ENCODE peak calls at places on chromosomes 12 and 14, in five cellular contexts. F is CD8-positive, alpha-beta memory T cell; Z is EL; E is stomach; C is amniotic stem cell. G is an unnamed sample.

GRCh38 chr14:29348504-29348903 is 579.1 kb downstream of the PRKD1 start:
- DNase-seq in F (no peak), Z (peak), E (no peak), C (no peak), G (peak)

GRCh38 chr14:73888460-73888725 is 1.7 kb downstream of the ZNF410 start:
- DNase-seq in F (no peak), Z (peak), E (no peak), C (no peak), G (peak)

GRCh38 chr12:24864796-24865125 is 84.1 kb downstream of the BCAT1 start:
- DNase-seq in F (no peak), Z (peak), E (no peak), C (no peak), G (no peak)

GRCh38 chr12:131860472-131861260 is 32.5 kb downstream of the MMP17 start:
- DNase-seq in F (no peak), Z (peak), E (peak), C (no peak), G (no peak)

GRCh38 chr12:16153273-16153672 is 124.2 kb downstream of the SLC15A5 start:
- DNase-seq in F (no peak), Z (no peak), E (no peak), C (no peak), G (no peak)

GRCh38 chr12:11628353-11628752 is 21.1 kb upstream of the ETV6 start:
- DNase-seq in F (no peak), Z (no peak), E (no peak), C (no peak), G (no peak)

GRCh38 chr14:42980419-42980818 is 1373.7 kb downstream of the LRFN5 start:
- DNase-seq in F (no peak), Z (no peak), E (no peak), C (no peak), G (no peak)

GRCh38 chr12:49793620-49794019 is 34.6 kb downstream of the NCKAP5L start:
- DNase-seq in F (no peak), Z (no peak), E (no peak), C (no peak), G (no peak)

GRCh38 chr12:4506430-4506829 is 32.3 kb upstream of the RAD51AP1 start:
- DNase-seq in F (no peak), Z (no peak), E (no peak), C (no peak), G (no peak)

GRCh38 chr14:106848330-106849121 is 1322.1 kb downstream of the TMEM121 start:
- DNase-seq in F (no peak), Z (no peak), E (no peak), C (no peak), G (no peak)

GRCh38 chr12:107775093-107775721 is 703 bp downstream of the ASCL4 start:
- DNase-seq in F (no peak), Z (no peak), E (peak), C (no peak), G (no peak)

GRCh38 chr14:98931911-98932310 is 340.1 kb downstream of the BCL11B start:
- DNase-seq in F (peak), Z (no peak), E (peak), C (no peak), G (no peak)

GRCh38 chr12:53252349-53252916 is 15.7 kb upstream of the ESPL1 start:
- DNase-seq in F (no peak), Z (no peak), E (peak), C (no peak), G (no peak)

GRCh38 chr12:10069099-10069498 is 29.7 kb downstream of the CLEC1A start:
- DNase-seq in F (no peak), Z (peak), E (no peak), C (no peak), G (no peak)

GRCh38 chr12:3200779-3201738 is 123.9 kb downstream of the TSPAN9 start:
- DNase-seq in F (no peak), Z (no peak), E (no peak), C (no peak), G (no peak)

GRCh38 chr14:21626491-21627230 is 8.1 kb downstream of the OR10G2 start:
- DNase-seq in F (no peak), Z (peak), E (no peak), C (no peak), G (no peak)

GRCh38 chr12:105330938-105331804 is 680 bp downstream of the C12orf75 start:
- DNase-seq in F (no peak), Z (peak), E (peak), C (no peak), G (no peak)

GRCh38 chr12:128603573-128604120 is 220.1 kb downstream of the SLC15A4 start:
- DNase-seq in F (no peak), Z (no peak), E (no peak), C (no peak), G (no peak)

GRCh38 chr12:22525426-22525825 is 18.9 kb downstream of the C2CD5 start:
- DNase-seq in F (no peak), Z (peak), E (no peak), C (peak), G (peak)

GRCh38 chr14:104499784-104500496 is 79.6 kb upstream of the C14orf180 start:
- DNase-seq in F (no peak), Z (no peak), E (no peak), C (no peak), G (no peak)

GRCh38 chr12:111597731-111598636 is 1.1 kb downstream of the ATXN2 start:
- DNase-seq in F (peak), Z (peak), E (peak), C (no peak), G (no peak)

GRCh38 chr12:41061189-41061588 is 126.9 kb upstream of the PDZRN4 start:
- DNase-seq in F (no peak), Z (no peak), E (no peak), C (no peak), G (no peak)

GRCh38 chr12:78878447-78878846 is 13.9 kb downstream of the SYT1 start:
- DNase-seq in F (no peak), Z (no peak), E (no peak), C (no peak), G (no peak)

GRCh38 chr14:74582910-74583581 is 29.0 kb downstream of the LTBP2 start:
- DNase-seq in F (no peak), Z (peak), E (peak), C (no peak), G (no peak)

GRCh38 chr14:103740991-103741689 is 25.5 kb downstream of the ZFYVE21 start:
- DNase-seq in F (no peak), Z (peak), E (no peak), C (no peak), G (no peak)

GRCh38 chr12:128337456-128338160 is 70.6 kb downstream of the TMEM132C start:
- DNase-seq in F (no peak), Z (no peak), E (no peak), C (no peak), G (no peak)

GRCh38 chr12:54950071-54950727 is 34.4 kb downstream of the TESPA1 start:
- DNase-seq in F (no peak), Z (no peak), E (no peak), C (no peak), G (no peak)

G was measured in HS-5.